ENCODE peak calls at places on chromosomes 5 and 9, in nine cellular contexts. One of them, this sample, is unnamed.

GRCh38 chr9:86098793-86099694 is at the start of gene GOLM1:
- DNase-seq in left cardiac atrium: peak; percentile 53
- DNase-seq in HTR-8/SVneo: peak; percentile 31
- DNase-seq in aorta: peak; percentile 82
- DNase-seq in kidney tubule cell: peak; percentile 82
- DNase-seq in NCI-H510A: peak; percentile 65
- DNase-seq in effector CD4-positive, alpha-beta T cell: no peak
- DNase-seq in GM12892: peak; percentile 49
- DNase-seq in stimulated activated CD4-positive, alpha-beta T cell treated with anti-CD3 and anti-CD28 coated beads, Interleukin-1b, Interleukin-23, amount 100 ng/mL, for 4 hours: peak; percentile 23
- DNase-seq in this sample: peak; percentile 47

GRCh38 chr5:14928661-14929060 is 57.1 kb upstream of the ANKH start:
- DNase-seq in left cardiac atrium: no peak
- DNase-seq in kidney tubule cell: no peak
- DNase-seq in aorta: no peak
- DNase-seq in NCI-H510A: no peak
- DNase-seq in stimulated activated CD4-positive, alpha-beta T cell treated with anti-CD3 and anti-CD28 coated beads, Interleukin-1b, Interleukin-23, amount 100 ng/mL, for 4 hours: no peak
- DNase-seq in HTR-8/SVneo: peak; percentile 22
- DNase-seq in GM12892: no peak
- DNase-seq in effector CD4-positive, alpha-beta T cell: no peak
- DNase-seq in this sample: peak; percentile 28

GRCh38 chr5:127567026-127567768 is 49.8 kb downstream of the PRRC1 start:
- DNase-seq in left cardiac atrium: no peak
- DNase-seq in effector CD4-positive, alpha-beta T cell: no peak
- DNase-seq in kidney tubule cell: no peak
- DNase-seq in GM12892: peak; percentile 25
- DNase-seq in stimulated activated CD4-positive, alpha-beta T cell treated with anti-CD3 and anti-CD28 coated beads, Interleukin-1b, Interleukin-23, amount 100 ng/mL, for 4 hours: no peak
- DNase-seq in HTR-8/SVneo: no peak
- DNase-seq in NCI-H510A: no peak
- DNase-seq in aorta: no peak
- DNase-seq in this sample: no peak

GRCh38 chr5:175854231-175855040 is 16.9 kb upstream of the CPLX2 start:
- DNase-seq in kidney tubule cell: no peak
- DNase-seq in NCI-H510A: no peak
- DNase-seq in left cardiac atrium: no peak
- DNase-seq in GM12892: no peak
- DNase-seq in effector CD4-positive, alpha-beta T cell: no peak
- DNase-seq in aorta: no peak
- DNase-seq in stimulated activated CD4-positive, alpha-beta T cell treated with anti-CD3 and anti-CD28 coated beads, Interleukin-1b, Interleukin-23, amount 100 ng/mL, for 4 hours: no peak
- DNase-seq in HTR-8/SVneo: no peak
- DNase-seq in this sample: no peak

GRCh38 chr5:62314431-62314830 is 8.4 kb downstream of the KIF2A start:
- DNase-seq in HTR-8/SVneo: no peak
- DNase-seq in aorta: no peak
- DNase-seq in GM12892: no peak
- DNase-seq in effector CD4-positive, alpha-beta T cell: no peak
- DNase-seq in left cardiac atrium: no peak
- DNase-seq in kidney tubule cell: no peak
- DNase-seq in NCI-H510A: no peak
- DNase-seq in stimulated activated CD4-positive, alpha-beta T cell treated with anti-CD3 and anti-CD28 coated beads, Interleukin-1b, Interleukin-23, amount 100 ng/mL, for 4 hours: no peak
- DNase-seq in this sample: no peak

GRCh38 chr9:137793196-137793841 is 84.3 kb upstream of the CACNA1B start:
- DNase-seq in aorta: peak; percentile 21
- DNase-seq in HTR-8/SVneo: no peak
- DNase-seq in effector CD4-positive, alpha-beta T cell: no peak
- DNase-seq in GM12892: no peak
- DNase-seq in left cardiac atrium: no peak
- DNase-seq in stimulated activated CD4-positive, alpha-beta T cell treated with anti-CD3 and anti-CD28 coated beads, Interleukin-1b, Interleukin-23, amount 100 ng/mL, for 4 hours: no peak
- DNase-seq in kidney tubule cell: no peak
- DNase-seq in NCI-H510A: no peak
- DNase-seq in this sample: no peak

GRCh38 chr5:72355706-72356299 is 35.6 kb downstream of the PTCD2 start:
- DNase-seq in left cardiac atrium: peak; percentile 58
- DNase-seq in aorta: no peak
- DNase-seq in HTR-8/SVneo: peak; percentile 32
- DNase-seq in stimulated activated CD4-positive, alpha-beta T cell treated with anti-CD3 and anti-CD28 coated beads, Interleukin-1b, Interleukin-23, amount 100 ng/mL, for 4 hours: no peak
- DNase-seq in NCI-H510A: no peak
- DNase-seq in effector CD4-positive, alpha-beta T cell: no peak
- DNase-seq in kidney tubule cell: peak; percentile 76
- DNase-seq in GM12892: no peak
- DNase-seq in this sample: peak; percentile 64

GRCh38 chr9:95027914-95028854 is 289.3 kb downstream of the FANCC start:
- DNase-seq in HTR-8/SVneo: no peak
- DNase-seq in aorta: no peak
- DNase-seq in kidney tubule cell: peak; percentile 59
- DNase-seq in effector CD4-positive, alpha-beta T cell: no peak
- DNase-seq in NCI-H510A: no peak
- DNase-seq in stimulated activated CD4-positive, alpha-beta T cell treated with anti-CD3 and anti-CD28 coated beads, Interleukin-1b, Interleukin-23, amount 100 ng/mL, for 4 hours: no peak
- DNase-seq in left cardiac atrium: no peak
- DNase-seq in GM12892: no peak
- DNase-seq in this sample: no peak

GRCh38 chr5:5798041-5798827 is 375.8 kb downstream of the ICE1 start:
- DNase-seq in effector CD4-positive, alpha-beta T cell: no peak
- DNase-seq in aorta: no peak
- DNase-seq in HTR-8/SVneo: no peak
- DNase-seq in NCI-H510A: no peak
- DNase-seq in GM12892: no peak
- DNase-seq in kidney tubule cell: no peak
- DNase-seq in left cardiac atrium: no peak
- DNase-seq in stimulated activated CD4-positive, alpha-beta T cell treated with anti-CD3 and anti-CD28 coated beads, Interleukin-1b, Interleukin-23, amount 100 ng/mL, for 4 hours: no peak
- DNase-seq in this sample: no peak

GRCh38 chr5:73256462-73257260 is 83.7 kb downstream of the TMEM174 start:
- DNase-seq in stimulated activated CD4-positive, alpha-beta T cell treated with anti-CD3 and anti-CD28 coated beads, Interleukin-1b, Interleukin-23, amount 100 ng/mL, for 4 hours: no peak
- DNase-seq in left cardiac atrium: no peak
- DNase-seq in effector CD4-positive, alpha-beta T cell: no peak
- DNase-seq in aorta: no peak
- DNase-seq in HTR-8/SVneo: no peak
- DNase-seq in NCI-H510A: no peak
- DNase-seq in kidney tubule cell: peak; percentile 73
- DNase-seq in GM12892: no peak
- DNase-seq in this sample: no peak

GRCh38 chr5:133939668-133940067 is 28.8 kb downstream of the C5orf15 start:
- DNase-seq in stimulated activated CD4-positive, alpha-beta T cell treated with anti-CD3 and anti-CD28 coated beads, Interleukin-1b, Interleukin-23, amount 100 ng/mL, for 4 hours: no peak
- DNase-seq in GM12892: no peak
- DNase-seq in effector CD4-positive, alpha-beta T cell: no peak
- DNase-seq in aorta: peak; percentile 5
- DNase-seq in NCI-H510A: no peak
- DNase-seq in left cardiac atrium: no peak
- DNase-seq in kidney tubule cell: no peak
- DNase-seq in HTR-8/SVneo: no peak
- DNase-seq in this sample: no peak

GRCh38 chr5:44953078-44953477 is 144.3 kb downstream of the MRPS30 start:
- DNase-seq in effector CD4-positive, alpha-beta T cell: no peak
- DNase-seq in stimulated activated CD4-positive, alpha-beta T cell treated with anti-CD3 and anti-CD28 coated beads, Interleukin-1b, Interleukin-23, amount 100 ng/mL, for 4 hours: no peak
- DNase-seq in left cardiac atrium: no peak
- DNase-seq in kidney tubule cell: no peak
- DNase-seq in NCI-H510A: no peak
- DNase-seq in GM12892: no peak
- DNase-seq in aorta: no peak
- DNase-seq in HTR-8/SVneo: no peak
- DNase-seq in this sample: no peak

GRCh38 chr9:13485068-13485596 is 205.6 kb upstream of the MPDZ start:
- DNase-seq in kidney tubule cell: peak; percentile 57
- DNase-seq in left cardiac atrium: peak; percentile 66
- DNase-seq in GM12892: no peak
- DNase-seq in effector CD4-positive, alpha-beta T cell: no peak
- DNase-seq in NCI-H510A: no peak
- DNase-seq in HTR-8/SVneo: no peak
- DNase-seq in stimulated activated CD4-positive, alpha-beta T cell treated with anti-CD3 and anti-CD28 coated beads, Interleukin-1b, Interleukin-23, amount 100 ng/mL, for 4 hours: no peak
- DNase-seq in aorta: no peak
- DNase-seq in this sample: peak; percentile 67

GRCh38 chr9:128250839-128251558 is 24.8 kb downstream of the GOLGA2 start:
- DNase-seq in aorta: no peak
- DNase-seq in HTR-8/SVneo: no peak
- DNase-seq in left cardiac atrium: no peak
- DNase-seq in stimulated activated CD4-positive, alpha-beta T cell treated with anti-CD3 and anti-CD28 coated beads, Interleukin-1b, Interleukin-23, amount 100 ng/mL, for 4 hours: no peak
- DNase-seq in NCI-H510A: no peak
- DNase-seq in effector CD4-positive, alpha-beta T cell: no peak
- DNase-seq in kidney tubule cell: no peak
- DNase-seq in GM12892: no peak
- DNase-seq in this sample: no peak

GRCh38 chr9:92671323-92671722 is 1.4 kb upstream of the IPPK start:
- DNase-seq in HTR-8/SVneo: peak; percentile 14
- DNase-seq in aorta: peak; percentile 71
- DNase-seq in GM12892: no peak
- DNase-seq in kidney tubule cell: peak; percentile 78
- DNase-seq in NCI-H510A: no peak
- DNase-seq in effector CD4-positive, alpha-beta T cell: no peak
- DNase-seq in left cardiac atrium: peak; percentile 66
- DNase-seq in stimulated activated CD4-positive, alpha-beta T cell treated with anti-CD3 and anti-CD28 coated beads, Interleukin-1b, Interleukin-23, amount 100 ng/mL, for 4 hours: no peak
- DNase-seq in this sample: peak; percentile 82

This sample was measured in LHCN-M2.